ENCODE peak calls at places on chromosomes 16 and 17, in four cellular contexts. One of them, this sample, is unnamed.

GRCh38 chr17:61398721-61399130 is 917 bp upstream of the TBX2 start:
- DNase-seq in naive thymus-derived CD4-positive, alpha-beta T cell: no peak
- DNase-seq in body of pancreas: no peak
- DNase-seq in cardiac muscle cell: no peak
- DNase-seq in this sample: no peak

GRCh38 chr17:83079766-83080616 is 582 bp downstream of the METRNL start:
- DNase-seq in naive thymus-derived CD4-positive, alpha-beta T cell: no peak
- DNase-seq in body of pancreas: no peak
- DNase-seq in cardiac muscle cell: no peak
- DNase-seq in this sample: no peak

GRCh38 chr16:69711115-69711740 is 15.1 kb downstream of the NQO1 start:
- DNase-seq in naive thymus-derived CD4-positive, alpha-beta T cell: no peak
- DNase-seq in body of pancreas: peak
- DNase-seq in cardiac muscle cell: peak
- DNase-seq in this sample: no peak

GRCh38 chr16:58196898-58197313 is 1.0 kb downstream of the CSNK2A2 start:
- DNase-seq in naive thymus-derived CD4-positive, alpha-beta T cell: no peak
- DNase-seq in body of pancreas: no peak
- DNase-seq in cardiac muscle cell: peak
- DNase-seq in this sample: no peak

GRCh38 chr17:47762733-47763132 is 29.7 kb downstream of the TBX21 start:
- DNase-seq in naive thymus-derived CD4-positive, alpha-beta T cell: no peak
- DNase-seq in body of pancreas: no peak
- DNase-seq in cardiac muscle cell: no peak
- DNase-seq in this sample: no peak

GRCh38 chr16:88346680-88347505 is 35.9 kb upstream of the ZNF469 start:
- DNase-seq in naive thymus-derived CD4-positive, alpha-beta T cell: no peak
- DNase-seq in body of pancreas: no peak
- DNase-seq in cardiac muscle cell: no peak
- DNase-seq in this sample: no peak

GRCh38 chr16:76182092-76182635 is 95.0 kb upstream of the CNTNAP4 start:
- DNase-seq in naive thymus-derived CD4-positive, alpha-beta T cell: no peak
- DNase-seq in body of pancreas: no peak
- DNase-seq in cardiac muscle cell: no peak
- DNase-seq in this sample: no peak

GRCh38 chr17:74925242-74925641 is 1.2 kb downstream of the OTOP2 start:
- DNase-seq in naive thymus-derived CD4-positive, alpha-beta T cell: no peak
- DNase-seq in body of pancreas: no peak
- DNase-seq in cardiac muscle cell: no peak
- DNase-seq in this sample: no peak

GRCh38 chr16:84726670-84727467 is 27.1 kb downstream of the USP10 start:
- DNase-seq in naive thymus-derived CD4-positive, alpha-beta T cell: no peak
- DNase-seq in body of pancreas: no peak
- DNase-seq in cardiac muscle cell: no peak
- DNase-seq in this sample: no peak

GRCh38 chr17:49450735-49451134 is 36.1 kb upstream of the PHB1 start:
- DNase-seq in naive thymus-derived CD4-positive, alpha-beta T cell: no peak
- DNase-seq in body of pancreas: no peak
- DNase-seq in cardiac muscle cell: no peak
- DNase-seq in this sample: no peak

GRCh38 chr16:28326881-28327610 is 34.7 kb downstream of the SBK1 start:
- DNase-seq in naive thymus-derived CD4-positive, alpha-beta T cell: peak
- DNase-seq in body of pancreas: peak
- DNase-seq in cardiac muscle cell: peak
- DNase-seq in this sample: no peak

GRCh38 chr17:49577978-49578893 is 2.6 kb downstream of the NXPH3 start:
- DNase-seq in naive thymus-derived CD4-positive, alpha-beta T cell: no peak
- DNase-seq in body of pancreas: no peak
- DNase-seq in cardiac muscle cell: no peak
- DNase-seq in this sample: no peak

GRCh38 chr17:44919885-44920564 is 4.7 kb upstream of the GFAP start:
- DNase-seq in naive thymus-derived CD4-positive, alpha-beta T cell: peak
- DNase-seq in body of pancreas: peak
- DNase-seq in cardiac muscle cell: peak
- DNase-seq in this sample: peak

GRCh38 chr16:54140057-54140787 is 146.4 kb downstream of the IRX3 start:
- DNase-seq in naive thymus-derived CD4-positive, alpha-beta T cell: no peak
- DNase-seq in body of pancreas: peak
- DNase-seq in cardiac muscle cell: peak
- DNase-seq in this sample: no peak

GRCh38 chr17:57946798-57947358 is 8.3 kb downstream of the CUEDC1 start:
- DNase-seq in naive thymus-derived CD4-positive, alpha-beta T cell: peak
- DNase-seq in body of pancreas: peak
- DNase-seq in cardiac muscle cell: peak
- DNase-seq in this sample: no peak

GRCh38 chr17:2972749-2973148 is 90.7 kb downstream of the OR1D5 start:
- DNase-seq in naive thymus-derived CD4-positive, alpha-beta T cell: no peak
- DNase-seq in body of pancreas: no peak
- DNase-seq in cardiac muscle cell: no peak
- DNase-seq in this sample: no peak

GRCh38 chr16:27802664-27803450 is 252.9 kb downstream of the KATNIP start:
- DNase-seq in naive thymus-derived CD4-positive, alpha-beta T cell: no peak
- DNase-seq in body of pancreas: no peak
- DNase-seq in cardiac muscle cell: no peak
- DNase-seq in this sample: no peak

GRCh38 chr17:79587945-79588344 is 22.9 kb downstream of the RBFOX3 start:
- DNase-seq in naive thymus-derived CD4-positive, alpha-beta T cell: no peak
- DNase-seq in body of pancreas: no peak
- DNase-seq in cardiac muscle cell: no peak
- DNase-seq in this sample: no peak
- H3K27ac ChIP-seq in naive thymus-derived CD4-positive, alpha-beta T cell: no peak
- H3K27ac ChIP-seq in body of pancreas: no peak
- H3K27ac ChIP-seq in cardiac muscle cell: no peak
- H3K27ac ChIP-seq in this sample: no peak

GRCh38 chr16:87343753-87344050 is 26.5 kb upstream of the C16orf95 start:
- DNase-seq in naive thymus-derived CD4-positive, alpha-beta T cell: no peak
- DNase-seq in body of pancreas: no peak
- DNase-seq in cardiac muscle cell: no peak
- DNase-seq in this sample: no peak

GRCh38 chr16:87346517-87347060 is 29.4 kb upstream of the C16orf95 start:
- DNase-seq in naive thymus-derived CD4-positive, alpha-beta T cell: no peak
- DNase-seq in body of pancreas: no peak
- DNase-seq in cardiac muscle cell: no peak
- DNase-seq in this sample: no peak

GRCh38 chr16:87345721-87346424 is 28.7 kb upstream of the C16orf95 start:
- DNase-seq in naive thymus-derived CD4-positive, alpha-beta T cell: no peak
- DNase-seq in body of pancreas: no peak
- DNase-seq in cardiac muscle cell: no peak
- DNase-seq in this sample: no peak

GRCh38 chr16:87344165-87344930 is 27.2 kb upstream of the C16orf95 start:
- DNase-seq in naive thymus-derived CD4-positive, alpha-beta T cell: no peak
- DNase-seq in body of pancreas: no peak
- DNase-seq in cardiac muscle cell: no peak
- DNase-seq in this sample: no peak

DNA sequence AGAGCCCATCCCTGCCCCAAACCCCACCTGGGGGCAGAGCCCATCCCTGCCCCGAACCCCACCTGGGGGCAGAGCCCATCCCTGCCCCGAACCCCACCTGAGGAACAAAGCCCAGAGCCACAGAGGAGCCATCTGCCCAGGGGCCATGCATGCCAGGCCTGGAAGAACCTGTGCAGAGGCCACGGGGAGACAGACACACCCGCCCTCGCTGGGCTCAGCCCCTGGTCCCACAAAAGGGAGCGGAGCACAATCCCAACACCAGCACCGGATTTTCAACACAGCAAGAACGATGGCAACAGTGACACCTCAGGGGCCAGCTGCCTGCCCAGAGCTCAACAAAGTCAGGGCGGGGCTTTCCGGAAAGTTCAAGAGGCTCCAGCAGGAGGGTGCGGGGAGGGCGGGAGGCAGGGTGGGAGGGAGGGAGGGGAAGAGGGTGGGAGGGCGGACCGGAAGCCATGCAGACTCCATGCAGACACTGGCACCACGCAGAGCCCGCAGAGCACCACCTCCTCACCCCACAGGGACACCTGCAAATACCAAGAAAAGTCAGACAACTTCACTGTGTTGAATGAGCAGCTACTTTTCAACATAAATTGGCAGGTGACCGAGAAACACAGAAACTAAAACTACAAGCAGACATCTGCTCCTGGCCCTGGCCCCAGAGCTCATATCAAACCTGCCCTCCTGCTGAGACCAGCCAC is 27.9 kb upstream of the C16orf95 start:
- DNase-seq in naive thymus-derived CD4-positive, alpha-beta T cell: no peak
- DNase-seq in body of pancreas: no peak
- DNase-seq in cardiac muscle cell: no peak
- DNase-seq in this sample: no peak
- H3K27ac ChIP-seq in naive thymus-derived CD4-positive, alpha-beta T cell: peak
- H3K27ac ChIP-seq in body of pancreas: no peak
- H3K27ac ChIP-seq in cardiac muscle cell: no peak
- H3K27ac ChIP-seq in this sample: no peak

GRCh38 chr17:1002771-1003555 is 6.0 kb downstream of the TIMM22 start:
- DNase-seq in naive thymus-derived CD4-positive, alpha-beta T cell: no peak
- DNase-seq in body of pancreas: no peak
- DNase-seq in cardiac muscle cell: peak
- DNase-seq in this sample: peak

GRCh38 chr17:1002412-1002753 is 5.5 kb downstream of the TIMM22 start:
- DNase-seq in naive thymus-derived CD4-positive, alpha-beta T cell: no peak
- DNase-seq in body of pancreas: no peak
- DNase-seq in cardiac muscle cell: no peak
- DNase-seq in this sample: no peak

GRCh38 chr17:1003972-1004768 is 7.2 kb downstream of the TIMM22 start:
- DNase-seq in naive thymus-derived CD4-positive, alpha-beta T cell: no peak
- DNase-seq in body of pancreas: peak
- DNase-seq in cardiac muscle cell: no peak
- DNase-seq in this sample: peak

GRCh38 chr17:1004769-1005295 is 7.9 kb downstream of the TIMM22 start:
- DNase-seq in naive thymus-derived CD4-positive, alpha-beta T cell: no peak
- DNase-seq in body of pancreas: peak
- DNase-seq in cardiac muscle cell: no peak
- DNase-seq in this sample: no peak

DNA sequence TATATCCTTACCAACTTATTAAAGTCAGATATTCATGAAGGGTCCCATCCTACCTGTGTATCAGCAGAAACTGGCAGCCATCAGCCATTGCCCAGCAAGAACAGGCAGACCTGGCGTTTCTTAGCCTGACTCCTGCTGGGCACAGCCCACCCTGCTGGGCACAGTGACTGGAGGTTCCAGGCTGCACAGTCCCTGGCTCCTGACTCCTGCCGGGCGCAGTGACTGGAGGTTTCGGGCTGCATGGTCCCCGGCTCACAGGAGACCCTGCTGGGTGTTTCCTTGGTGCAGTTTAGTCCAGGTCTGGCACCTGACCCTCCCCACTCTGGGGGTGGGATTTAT is 6.7 kb downstream of the TIMM22 start:
- DNase-seq in naive thymus-derived CD4-positive, alpha-beta T cell: no peak
- DNase-seq in body of pancreas: no peak
- DNase-seq in cardiac muscle cell: no peak
- DNase-seq in this sample: no peak
- H3K27ac ChIP-seq in naive thymus-derived CD4-positive, alpha-beta T cell: no peak
- H3K27ac ChIP-seq in body of pancreas: no peak
- H3K27ac ChIP-seq in cardiac muscle cell: peak
- H3K27ac ChIP-seq in this sample: no peak

GRCh38 chr17:51734976-51735375 is 423.5 kb downstream of the CA10 start:
- DNase-seq in naive thymus-derived CD4-positive, alpha-beta T cell: no peak
- DNase-seq in body of pancreas: no peak
- DNase-seq in cardiac muscle cell: no peak
- DNase-seq in this sample: no peak

GRCh38 chr17:51743477-51743876 is 415.0 kb downstream of the CA10 start:
- DNase-seq in naive thymus-derived CD4-positive, alpha-beta T cell: no peak
- DNase-seq in body of pancreas: no peak
- DNase-seq in cardiac muscle cell: no peak
- DNase-seq in this sample: no peak

GRCh38 chr17:51734462-51734861 is 424.1 kb downstream of the CA10 start:
- DNase-seq in naive thymus-derived CD4-positive, alpha-beta T cell: no peak
- DNase-seq in body of pancreas: peak
- DNase-seq in cardiac muscle cell: no peak
- DNase-seq in this sample: no peak

GRCh38 chr17:51741447-51741846 is 417.1 kb downstream of the CA10 start:
- DNase-seq in naive thymus-derived CD4-positive, alpha-beta T cell: no peak
- DNase-seq in body of pancreas: no peak
- DNase-seq in cardiac muscle cell: no peak
- DNase-seq in this sample: no peak

DNA sequence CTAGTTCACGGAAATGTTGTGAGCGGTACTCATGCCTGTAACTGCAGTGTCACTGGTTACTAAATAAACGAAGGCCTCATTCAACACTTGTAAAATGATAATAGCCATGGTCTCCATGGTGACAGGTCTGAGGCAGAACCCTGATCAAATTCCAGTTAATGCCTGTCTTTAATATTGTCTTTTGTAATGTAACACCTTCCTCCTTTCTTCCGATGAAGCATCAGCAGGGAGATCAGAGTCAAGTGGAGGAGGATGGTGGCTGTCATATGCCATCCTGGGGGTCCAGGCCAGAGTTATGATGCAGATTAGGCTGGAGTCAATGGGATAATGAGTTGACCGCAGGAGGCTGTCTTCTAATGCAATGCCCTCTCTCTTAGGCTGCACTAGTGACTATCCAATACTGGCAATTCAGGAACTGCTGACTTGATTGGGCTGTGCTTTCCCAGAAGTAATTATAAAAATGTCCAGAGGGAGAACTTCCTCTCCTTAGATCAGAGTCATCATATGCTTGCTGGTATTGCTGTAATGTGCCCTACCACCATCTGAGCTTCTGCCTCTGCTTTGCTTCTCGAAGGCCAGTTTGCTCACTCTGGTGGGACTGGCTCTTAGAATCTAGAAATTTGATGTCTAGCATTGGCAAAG is 419.1 kb downstream of the CA10 start:
- DNase-seq in naive thymus-derived CD4-positive, alpha-beta T cell: no peak
- DNase-seq in body of pancreas: no peak
- DNase-seq in cardiac muscle cell: no peak
- DNase-seq in this sample: no peak
- H3K27ac ChIP-seq in naive thymus-derived CD4-positive, alpha-beta T cell: no peak
- H3K27ac ChIP-seq in body of pancreas: no peak
- H3K27ac ChIP-seq in cardiac muscle cell: no peak
- H3K27ac ChIP-seq in this sample: no peak

This sample was measured in substantia nigra.